ENCODE peak calls at places on chromosomes 4 and X, in nine cellular contexts. R is SK-N-SH, Q is OCI-LY7, C is HCT116, W is GM23248, X is PC-9, U is PC-3, L is Karpas-422, H is GM23338. T is an unnamed sample. For H3K9me2, the result is how much of the 10 kb centered on the place peaks cover.

GRCh38 chr4:8294036-8294435 is 24.5 kb downstream of the HTRA3 start:
- DNase-seq in H (no peak), R (no peak), L (no peak), Q (no peak), C (no peak), W (no peak), U (no peak), X (no peak), T (no peak)

GRCh38 chr4:135249006-135249405 is 1047.4 kb upstream of the PABPC4L start:
- DNase-seq in C (no peak), Q (no peak), R (no peak), H (peak), L (no peak), U (no peak), W (no peak), X (no peak), T (no peak)

GRCh38 chr4:40763228-40763716 is 13.5 kb downstream of the NSUN7 start:
- DNase-seq in H (no peak), U (no peak), Q (no peak), X (no peak), W (peak), C (peak), L (no peak), R (no peak), T (no peak)

GRCh38 chrX:146264763-146265375 is 447.2 kb downstream of the SLITRK2 start:
- DNase-seq in W (no peak), U (no peak), L (no peak), R (no peak), Q (no peak), C (no peak), X (no peak), H (peak), T (no peak)

GRCh38 chrX:115595049-115595448 is 34.1 kb downstream of the PLS3 start:
- DNase-seq in H (no peak), Q (no peak), C (no peak), W (no peak), L (no peak), U (no peak), X (no peak), R (no peak), T (no peak)

GRCh38 chr4:22456291-22456690 is 59.6 kb downstream of the ADGRA3 start:
- DNase-seq in H (no peak), R (no peak), U (no peak), C (no peak), W (no peak), X (no peak), Q (no peak), L (no peak), T (no peak)

GRCh38 chr4:92299152-92299551 is 4.6 kb upstream of the GRID2 start:
- DNase-seq in L (no peak), R (peak), Q (no peak), X (no peak), C (no peak), H (peak), W (peak), U (peak), T (no peak)

GRCh38 chr4:161555689-161556660 is 607.8 kb downstream of the FSTL5 start:
- DNase-seq in H (no peak), Q (no peak), X (no peak), L (no peak), U (peak), W (peak), R (no peak), C (no peak), T (no peak)

GRCh38 chr4:123841431-123842121 is 445.0 kb downstream of the SPRY1 start:
- DNase-seq in U (no peak), C (no peak), H (no peak), X (no peak), L (no peak), R (no peak), W (no peak), Q (no peak), T (no peak)

GRCh38 chr4:185738038-185738552 is 73.9 kb downstream of the SORBS2 start:
- DNase-seq in W (peak), X (no peak), U (no peak), L (no peak), C (no peak), R (no peak), H (no peak), Q (no peak), T (no peak)

GRCh38 chrX:54641530-54641929 is 111.5 kb downstream of the GNL3L start:
- DNase-seq in U (peak), C (no peak), R (no peak), W (no peak), H (peak), X (no peak), L (no peak), Q (peak), T (no peak)

GRCh38 chrX:71873459-71873833 is 37.2 kb upstream of the NHSL2 start:
- DNase-seq in W (no peak), R (no peak), U (no peak), L (no peak), C (no peak), X (no peak), H (no peak), Q (no peak), T (no peak)

GRCh38 chr4:73729534-73730165 is 10.7 kb upstream of the CXCL8 start:
- DNase-seq in C (peak), Q (peak), H (peak), R (peak), X (peak), W (peak), L (peak), U (peak), T (peak)

GRCh38 chrX:65601126-65601525 is 66.3 kb upstream of the MSN start:
- DNase-seq in U (no peak), X (no peak), R (no peak), H (no peak), W (no peak), C (no peak), Q (no peak), L (no peak), T (no peak)

GRCh38 chr4:79872738-79873137 is 200.3 kb downstream of the ANTXR2 start:
- DNase-seq in R (no peak), X (no peak), W (no peak), U (peak), H (no peak), Q (no peak), L (no peak), C (no peak), T (no peak)

GRCh38 chrX:1391707-1392375 is at the start of gene SLC25A6:
- DNase-seq in W (peak), L (peak), C (peak), X (peak), H (peak), Q (peak), U (peak), R (peak), T (peak)

GRCh38 chr4:186570193-186570996 is 15.0 kb upstream of the MTNR1A start:
- DNase-seq in U (no peak), C (no peak), R (no peak), L (no peak), Q (no peak), X (no peak), W (peak), H (no peak), T (peak)

GRCh38 chrX:49901068-49901467 is 21.3 kb upstream of the CLCN5 start:
- DNase-seq in W (no peak), L (no peak), U (no peak), Q (no peak), R (no peak), X (peak), H (no peak), C (no peak), T (no peak)

GRCh38 chr4:34974313-34974680 is 1270.0 kb downstream of the ARAP2 start:
- DNase-seq in W (no peak), X (no peak), U (no peak), L (no peak), H (no peak), Q (no peak), R (no peak), C (no peak), T (no peak)
- H3K9me2 ChIP-seq in W (under half), X (under half), U (under half), L (under half), H (under half), Q (under half), R (under half), C (under half), T (under half)

GRCh38 chr4:42641696-42642095 is 15.2 kb downstream of the ATP8A1 start:
- DNase-seq in R (no peak), L (no peak), W (no peak), H (no peak), C (no peak), U (no peak), Q (no peak), X (no peak), T (no peak)
- H3K9me2 ChIP-seq in R (under half), L (under half), W (under half), H (under half), C (under half), U (under half), Q (under half), X (under half), T (under half)

GRCh38 chr4:141657550-141657949 is 21.2 kb downstream of the IL15 start:
- DNase-seq in R (no peak), W (no peak), X (no peak), L (no peak), H (no peak), Q (no peak), U (no peak), C (no peak), T (no peak)

GRCh38 chr4:141656031-141656430 is 19.6 kb downstream of the IL15 start:
- DNase-seq in H (no peak), R (no peak), U (no peak), C (no peak), X (no peak), W (no peak), L (no peak), Q (no peak), T (no peak)

GRCh38 chr4:141660880-141661279 is 24.5 kb downstream of the IL15 start:
- DNase-seq in R (no peak), U (no peak), L (no peak), H (no peak), W (peak), X (no peak), Q (no peak), C (no peak), T (no peak)

GRCh38 chr4:141658316-141658715 is 21.9 kb downstream of the IL15 start:
- DNase-seq in H (no peak), R (no peak), W (no peak), U (no peak), Q (no peak), X (no peak), L (no peak), C (no peak), T (no peak)

GRCh38 chr4:141659539-141659938 is 23.2 kb downstream of the IL15 start:
- DNase-seq in W (no peak), U (no peak), X (no peak), H (no peak), Q (no peak), R (no peak), L (no peak), C (no peak), T (no peak)
- H3K9me2 ChIP-seq in W (under half), U (under half), X (under half), H (under half), Q (under half), R (under half), L (under half), C (under half), T (under half)

DNA sequence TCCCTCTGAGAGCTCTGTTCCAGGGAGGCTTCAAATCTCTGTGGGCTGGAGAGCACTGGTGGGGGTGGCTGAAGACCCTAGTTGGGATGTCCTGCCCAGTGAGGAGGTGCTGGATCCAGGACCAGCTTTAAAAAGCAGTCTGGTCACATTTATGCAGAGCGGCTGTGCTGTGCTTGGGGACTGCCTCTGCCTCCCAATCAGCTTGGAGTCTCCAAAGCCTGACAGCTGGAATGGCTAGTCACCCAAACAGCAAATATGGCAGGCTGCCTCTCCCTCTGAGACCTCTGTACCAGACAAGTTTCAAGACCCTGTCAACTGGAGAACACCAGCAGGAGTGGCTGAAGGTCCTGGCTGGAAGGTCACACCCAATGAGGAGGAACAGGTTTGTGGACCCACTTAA is 848.1 kb upstream of the DIAPH2 start:
- DNase-seq in U (no peak), R (no peak), Q (no peak), H (no peak), X (no peak), C (no peak), W (no peak), L (no peak), T (no peak)
- H3K9me2 ChIP-seq in U (under half), R (under half), Q (under half), H (under half), X (under half), C (under half), W (under half), L (under half), T (under half)

T was measured in hepatocyte.